ENCODE peak calls at places on chromosomes 6 and 20, in five cellular contexts. I is T-cell; M is NAMALWA; W is CD8-positive, alpha-beta T cell; F is ELR. H is an unnamed sample.
A peak's percentile ranks its signal among the peaks of the same experiment; 100 is the strongest.

GRCh38 chr6:159053781-159054398 is 9.1 kb upstream of the TAGAP start:
- DNase-seq in I (no peak), M (no peak), W (no peak), F (no peak), H (no peak)

GRCh38 chr6:16872543-16873230 is 111.4 kb upstream of the ATXN1 start:
- DNase-seq in I (no peak), M (no peak), W (no peak), F (no peak), H (peak; percentile 35)

GRCh38 chr6:107009499-107009898 is 18.5 kb upstream of the MTRES1 start:
- DNase-seq in I (no peak), M (no peak), W (no peak), F (no peak), H (no peak)

GRCh38 chr20:62352402-62353288 is 14.5 kb downstream of the LAMA5 start:
- DNase-seq in I (no peak), M (no peak), W (no peak), F (no peak), H (no peak)

GRCh38 chr6:47967843-47968242 is 143.2 kb downstream of the PTCHD4 start:
- DNase-seq in I (no peak), M (no peak), W (no peak), F (peak; percentile 42), H (no peak)

GRCh38 chr6:42279966-42280629 is 62.4 kb upstream of the MRPS10 start:
- DNase-seq in I (no peak), M (no peak), W (no peak), F (peak; percentile 26), H (no peak)

GRCh38 chr20:44495802-44496481 is 20.3 kb downstream of the TTPAL start:
- DNase-seq in I (no peak), M (no peak), W (no peak), F (peak; percentile 100), H (no peak)

GRCh38 chr6:42988486-42989020 is 4.2 kb downstream of the PPP2R5D start:
- DNase-seq in I (no peak), M (no peak), W (no peak), F (peak; percentile 40), H (no peak)

GRCh38 chr20:58579819-58580492 is 64.8 kb upstream of the APCDD1L start:
- DNase-seq in I (no peak), M (no peak), W (no peak), F (no peak), H (no peak)

GRCh38 chr20:6976096-6976495 is 208.6 kb downstream of the BMP2 start:
- DNase-seq in I (no peak), M (no peak), W (no peak), F (no peak), H (no peak)

GRCh38 chr6:104325341-104326172 is 534.2 kb downstream of the HACE1 start:
- DNase-seq in I (no peak), M (peak; percentile 54), W (no peak), F (peak; percentile 59), H (peak; percentile 71)

GRCh38 chr6:77462359-77463307 is 658 bp downstream of the HTR1B start:
- DNase-seq in I (no peak), M (no peak), W (no peak), F (no peak), H (peak; percentile 82)

GRCh38 chr20:7879883-7880282 is 60.4 kb downstream of the HAO1 start:
- DNase-seq in I (no peak), M (no peak), W (no peak), F (peak; percentile 4), H (peak; percentile 64)

GRCh38 chr20:18632196-18632789 is 44.4 kb downstream of the DTD1 start:
- DNase-seq in I (peak; percentile 34), M (peak; percentile 77), W (peak; percentile 31), F (peak; percentile 70), H (peak; percentile 77)

GRCh38 chr20:11337361-11338130 is 580.1 kb upstream of the BTBD3 start:
- DNase-seq in I (no peak), M (no peak), W (no peak), F (no peak), H (no peak)

GRCh38 chr6:165841153-165841558 is 178.1 kb upstream of the PDE10A start:
- DNase-seq in I (no peak), M (no peak), W (no peak), F (no peak), H (no peak)

GRCh38 chr6:109740787-109741186 is 49.7 kb downstream of the FIG4 start:
- DNase-seq in I (no peak), M (no peak), W (no peak), F (no peak), H (no peak)

GRCh38 chr6:151209071-151209831 is 30.5 kb upstream of the AKAP12 start:
- DNase-seq in I (no peak), M (no peak), W (no peak), F (peak; percentile 63), H (peak; percentile 46)